ENCODE peak calls at places on chromosomes 1 and 21, in eight cellular contexts. L is cardiac septum, V is astrocyte of the spinal cord, B is RPMI8226, J is AG04449, A is GM18507, Z is head of caudate nucleus, Q is neural progenitor cell. P is an unnamed sample.

GRCh38 chr1:27116210-27116609 is 38.7 kb downstream of the SLC9A1 start:
- DNase-seq in J (no peak), Z (no peak), B (peak; percentile 41), A (no peak), V (no peak), Q (no peak), L (no peak), P (no peak)

GRCh38 chr1:201790261-201790660 is 38.7 kb upstream of the IPO9 start:
- DNase-seq in V (peak; percentile 61), L (no peak), J (no peak), A (no peak), B (no peak), Z (no peak), Q (no peak), P (no peak)

GRCh38 chr1:184393924-184394323 is 7.1 kb downstream of the C1orf21 start:
- DNase-seq in A (no peak), J (no peak), L (no peak), Q (no peak), B (no peak), V (no peak), Z (no peak), P (no peak)

GRCh38 chr1:168583571-168583970 is 7.2 kb downstream of the XCL1 start:
- DNase-seq in Q (no peak), A (no peak), Z (no peak), V (peak; percentile 24), B (no peak), L (no peak), J (no peak), P (no peak)

GRCh38 chr1:54571326-54571725 is 23.3 kb downstream of the ACOT11 start:
- DNase-seq in B (peak; percentile 30), V (no peak), L (peak; percentile 38), Z (no peak), J (no peak), A (no peak), Q (no peak), P (no peak)

GRCh38 chr1:149965440-149965839 is 28.8 kb upstream of the MTMR11 start:
- DNase-seq in B (no peak), A (no peak), V (no peak), Q (no peak), J (no peak), Z (no peak), L (no peak), P (no peak)

GRCh38 chr1:66711420-66711819 is 40.8 kb upstream of the DYNLT5 start:
- DNase-seq in J (no peak), B (no peak), Z (no peak), Q (peak; percentile 10), A (no peak), L (no peak), V (no peak), P (no peak)

GRCh38 chr1:156477526-156478249 is 22.9 kb downstream of the MEF2D start:
- DNase-seq in J (no peak), Q (no peak), B (no peak), V (no peak), A (no peak), L (no peak), Z (no peak), P (no peak)

GRCh38 chr1:67948155-67949075 is 102.0 kb downstream of the DIRAS3 start:
- DNase-seq in V (peak; percentile 48), Z (no peak), L (no peak), A (no peak), Q (no peak), J (peak; percentile 56), B (no peak), P (no peak)

GRCh38 chr1:196317535-196318522 is 290.4 kb downstream of the KCNT2 start:
- DNase-seq in V (peak; percentile 48), Q (peak; percentile 42), J (peak; percentile 3), L (no peak), A (no peak), B (peak; percentile 28), Z (peak; percentile 41), P (no peak)

GRCh38 chr1:195773958-195774357 is 834.3 kb downstream of the KCNT2 start:
- DNase-seq in J (no peak), Z (no peak), Q (no peak), L (no peak), V (no peak), B (no peak), A (no peak), P (no peak)

GRCh38 chr1:115172270-115172669 is 83.0 kb upstream of the TSPAN2 start:
- DNase-seq in B (no peak), A (no peak), L (no peak), Q (no peak), J (no peak), V (no peak), Z (no peak), P (no peak)

GRCh38 chr21:35095859-35096291 is 46.8 kb upstream of the RUNX1 start:
- DNase-seq in L (no peak), J (peak; percentile 34), B (no peak), V (no peak), Q (no peak), A (no peak), Z (no peak), P (no peak)

GRCh38 chr21:29078884-29079765 is 5.7 kb upstream of the CCT8 start:
- DNase-seq in L (no peak), Z (peak; percentile 40), J (no peak), V (peak; percentile 22), Q (no peak), A (no peak), B (peak; percentile 91), P (peak; percentile 24)

GRCh38 chr1:231724876-231725647 is 98.5 kb downstream of the DISC1 start:
- DNase-seq in V (peak; percentile 47), L (no peak), A (no peak), J (no peak), Q (peak; percentile 66), B (peak; percentile 49), Z (peak; percentile 41), P (no peak)

GRCh38 chr1:216186816-216187215 is 236.4 kb downstream of the USH2A start:
- DNase-seq in Q (no peak), L (no peak), B (peak; percentile 21), Z (no peak), J (no peak), A (no peak), V (peak; percentile 43), P (no peak)

GRCh38 chr1:31041529-31041928 is 24.0 kb downstream of the PUM1 start:
- DNase-seq in B (no peak), V (no peak), Q (no peak), Z (no peak), J (no peak), A (no peak), L (no peak), P (no peak)

GRCh38 chr1:226526801-226527595 is 21.6 kb upstream of the STUM start:
- DNase-seq in V (no peak), J (no peak), Q (peak; percentile 51), A (no peak), Z (no peak), B (peak; percentile 30), L (peak; percentile 69), P (no peak)

GRCh38 chr1:240134113-240134512 is 42.4 kb downstream of the FMN2 start:
- DNase-seq in Z (no peak), V (no peak), Q (no peak), J (no peak), L (no peak), B (no peak), A (no peak), P (no peak)

GRCh38 chr1:212671342-212672031 is 28.2 kb downstream of the BATF3 start:
- DNase-seq in Z (peak; percentile 57), L (peak; percentile 83), V (peak; percentile 84), J (no peak), A (no peak), Q (no peak), B (peak; percentile 85), P (no peak)

GRCh38 chr1:222618880-222619321 is 1.0 kb downstream of the MIA3 start:
- DNase-seq in J (no peak), Q (peak; percentile 56), A (no peak), L (no peak), B (peak; percentile 7), Z (peak; percentile 54), V (peak; percentile 38), P (no peak)

GRCh38 chr1:234102591-234102990 is 198.1 kb downstream of the SLC35F3 start:
- DNase-seq in Z (no peak), V (peak; percentile 60), L (no peak), A (no peak), B (no peak), Q (no peak), J (no peak), P (no peak)

GRCh38 chr1:25820247-25821111 is 725 bp downstream of the MTFR1L start:
- DNase-seq in Q (peak; percentile 76), J (no peak), L (no peak), Z (peak; percentile 69), A (peak; percentile 80), B (peak; percentile 80), V (peak; percentile 59), P (peak; percentile 83)

GRCh38 chr1:244878681-244879080 is 14.3 kb upstream of the HNRNPU start:
- DNase-seq in L (no peak), B (no peak), Q (no peak), A (no peak), V (no peak), J (no peak), Z (no peak), P (no peak)

GRCh38 chr1:227586733-227587132 is 23.4 kb downstream of the ZNF678 start:
- DNase-seq in Q (peak; percentile 27), A (no peak), B (no peak), J (no peak), L (no peak), V (no peak), Z (no peak), P (no peak)

GRCh38 chr1:106975944-106976343 is 80.5 kb upstream of the PRMT6 start:
- DNase-seq in V (no peak), B (no peak), Z (no peak), Q (no peak), A (no peak), L (no peak), J (no peak), P (no peak)

GRCh38 chr1:178364782-178365181 is 132.0 kb downstream of the CLEC20A start:
- DNase-seq in V (no peak), L (no peak), Q (no peak), B (no peak), J (no peak), Z (no peak), A (no peak), P (no peak)

GRCh38 chr1:181152892-181153633 is 64.6 kb downstream of the IER5 start:
- DNase-seq in L (peak; percentile 90), J (peak; percentile 34), V (peak; percentile 75), B (peak; percentile 95), Q (peak; percentile 56), A (no peak), Z (no peak), P (no peak)

GRCh38 chr1:216580538-216581057 is 142.6 kb downstream of the ESRRG start:
- DNase-seq in A (no peak), Q (no peak), V (no peak), L (no peak), B (no peak), J (no peak), Z (no peak), P (no peak)

GRCh38 chr1:44345187-44345775 is 9.8 kb downstream of the ERI3 start:
- DNase-seq in A (no peak), J (no peak), L (no peak), B (no peak), Q (no peak), V (no peak), Z (no peak), P (no peak)

GRCh38 chr1:215005656-215006335 is 76.7 kb upstream of the KCNK2 start:
- DNase-seq in A (no peak), J (no peak), L (no peak), Q (no peak), Z (no peak), B (no peak), V (no peak), P (no peak)

GRCh38 chr21:45256021-45256911 is 31.4 kb downstream of the POFUT2 start:
- DNase-seq in B (no peak), Z (no peak), J (no peak), V (no peak), L (no peak), A (no peak), Q (no peak), P (no peak)

GRCh38 chr1:212450331-212450881 is 17.7 kb downstream of the NENF start:
- DNase-seq in Q (peak; percentile 50), V (no peak), Z (no peak), B (no peak), A (no peak), L (peak; percentile 86), J (no peak), P (no peak)

GRCh38 chr1:84603941-84604830 is 29.9 kb upstream of the CTBS start:
- DNase-seq in Z (no peak), A (no peak), J (peak; percentile 63), L (no peak), V (peak; percentile 83), B (no peak), Q (peak; percentile 30), P (no peak)